ENCODE peak calls at places on chromosomes 11 and 22, in ten cellular contexts. A, E, W, Q, J, C, G, D, X and M are unnamed samples.

GRCh38 chr11:96464695-96465307 is 75.0 kb downstream of the JRKL start:
- DNase-seq in J (peak; percentile 66), A (peak; percentile 81), Q (peak; percentile 80), G (peak; percentile 89), X (no peak), D (no peak), C (peak; percentile 87), E (peak; percentile 94), W (no peak), M (no peak)

GRCh38 chr22:32543020-32543357 is 68.4 kb downstream of the FBXO7 start:
- DNase-seq in W (no peak), A (no peak), G (no peak), X (no peak), Q (no peak), D (no peak), J (no peak), C (no peak), E (no peak), M (no peak)

GRCh38 chr11:100467821-100468508 is 219.1 kb upstream of the ARHGAP42 start:
- DNase-seq in D (no peak), E (no peak), X (no peak), J (peak; percentile 9), A (no peak), C (no peak), G (no peak), W (no peak), Q (no peak), M (no peak)

GRCh38 chr11:9719949-9720646 is 56.2 kb downstream of the SWAP70 start:
- DNase-seq in X (no peak), C (peak; percentile 25), Q (no peak), D (no peak), G (no peak), A (no peak), W (no peak), J (peak; percentile 37), E (no peak), M (no peak)

GRCh38 chr11:130403301-130403804 is 25.1 kb downstream of the ADAMTS8 start:
- DNase-seq in J (no peak), C (peak; percentile 92), W (no peak), D (peak; percentile 29), A (peak; percentile 87), Q (peak; percentile 97), G (peak; percentile 88), E (peak; percentile 51), X (no peak), M (no peak)

GRCh38 chr22:30874431-30875370 is 93.9 kb downstream of the MORC2 start:
- DNase-seq in D (no peak), A (no peak), E (no peak), W (no peak), J (no peak), Q (no peak), X (no peak), G (no peak), C (no peak), M (no peak)

GRCh38 chr11:29243616-29244015 is 773.2 kb downstream of the KCNA4 start:
- DNase-seq in X (no peak), W (no peak), J (no peak), G (no peak), C (peak; percentile 10), D (no peak), E (no peak), Q (no peak), A (no peak), M (no peak)

GRCh38 chr11:74570266-74571061 is 21.9 kb upstream of the POLD3 start:
- DNase-seq in D (peak; percentile 53), E (peak; percentile 75), C (peak; percentile 77), A (peak; percentile 38), Q (peak; percentile 52), J (peak; percentile 66), X (no peak), G (peak; percentile 54), W (no peak), M (no peak)

GRCh38 chr22:20887375-20887774 is 28.6 kb downstream of the SNAP29 start:
- DNase-seq in C (no peak), A (no peak), E (no peak), X (peak; percentile 18), G (no peak), W (no peak), D (no peak), Q (no peak), J (no peak), M (no peak)

GRCh38 chr11:116548286-116548685 is 224.5 kb downstream of the BUD13 start:
- DNase-seq in X (no peak), C (no peak), E (no peak), A (no peak), Q (no peak), G (no peak), D (no peak), W (no peak), J (no peak), M (no peak)

GRCh38 chr11:116557261-116557660 is 215.5 kb downstream of the BUD13 start:
- DNase-seq in A (no peak), G (no peak), W (no peak), C (no peak), X (no peak), E (no peak), J (no peak), Q (peak; percentile 27), D (no peak), M (no peak)

GRCh38 chr11:116556483-116556882 is 216.3 kb downstream of the BUD13 start:
- DNase-seq in A (no peak), Q (no peak), E (no peak), G (no peak), J (no peak), C (no peak), W (no peak), X (no peak), D (no peak), M (no peak)

GRCh38 chr11:116558504-116559252 is 214.1 kb downstream of the BUD13 start:
- DNase-seq in Q (peak; percentile 32), C (peak; percentile 34), W (no peak), J (no peak), X (peak; percentile 32), A (peak; percentile 13), G (no peak), E (no peak), D (no peak), M (no peak)

GRCh38 chr11:116553482-116553881 is 219.3 kb downstream of the BUD13 start:
- DNase-seq in D (no peak), G (no peak), X (no peak), A (no peak), J (no peak), Q (no peak), W (no peak), E (no peak), C (no peak), M (no peak)
- TF ChIP-seq CTCF in D (no peak), G (no peak), X (no peak), A (no peak), J (no peak), Q (no peak), W (no peak), E (peak; percentile 56), C (no peak), M (no peak)

GRCh38 chr11:128204898-128205297 is 382.5 kb downstream of the ETS1 start:
- DNase-seq in W (no peak), J (no peak), E (no peak), C (no peak), A (no peak), Q (no peak), X (no peak), G (no peak), D (no peak), M (no peak)
- TF ChIP-seq CTCF in W (no peak), J (no peak), E (no peak), C (peak; percentile 8), A (no peak), Q (no peak), X (no peak), G (no peak), D (no peak), M (peak; percentile 62)

GRCh38 chr11:27207025-27207650 is 155.9 kb downstream of the CCDC34 start:
- DNase-seq in G (no peak), W (no peak), C (no peak), D (no peak), J (no peak), X (no peak), A (peak; percentile 42), Q (no peak), E (no peak), M (no peak)

GRCh38 chr11:27205779-27206549 is 157.1 kb downstream of the CCDC34 start:
- DNase-seq in C (no peak), D (no peak), A (no peak), G (no peak), E (no peak), J (no peak), W (no peak), Q (no peak), X (no peak), M (no peak)

GRCh38 chr11:27205269-27205668 is 157.7 kb downstream of the CCDC34 start:
- DNase-seq in Q (no peak), G (no peak), D (no peak), A (no peak), C (no peak), X (no peak), E (no peak), J (no peak), W (no peak), M (no peak)

GRCh38 chr11:27203077-27203476 is 159.9 kb downstream of the CCDC34 start:
- DNase-seq in J (no peak), G (no peak), D (no peak), W (no peak), Q (no peak), C (no peak), E (no peak), A (no peak), X (no peak), M (no peak)

GRCh38 chr11:27204527-27204926 is 158.5 kb downstream of the CCDC34 start:
- DNase-seq in Q (peak; percentile 42), W (no peak), E (peak; percentile 56), J (peak; percentile 25), G (no peak), C (peak; percentile 52), D (no peak), X (no peak), A (no peak), M (no peak)
- TF ChIP-seq CTCF in Q (peak; percentile 59), W (no peak), E (peak; percentile 84), J (peak; percentile 23), G (no peak), C (peak; percentile 55), D (no peak), X (peak; percentile 32), A (peak; percentile 58), M (no peak)

DNA sequence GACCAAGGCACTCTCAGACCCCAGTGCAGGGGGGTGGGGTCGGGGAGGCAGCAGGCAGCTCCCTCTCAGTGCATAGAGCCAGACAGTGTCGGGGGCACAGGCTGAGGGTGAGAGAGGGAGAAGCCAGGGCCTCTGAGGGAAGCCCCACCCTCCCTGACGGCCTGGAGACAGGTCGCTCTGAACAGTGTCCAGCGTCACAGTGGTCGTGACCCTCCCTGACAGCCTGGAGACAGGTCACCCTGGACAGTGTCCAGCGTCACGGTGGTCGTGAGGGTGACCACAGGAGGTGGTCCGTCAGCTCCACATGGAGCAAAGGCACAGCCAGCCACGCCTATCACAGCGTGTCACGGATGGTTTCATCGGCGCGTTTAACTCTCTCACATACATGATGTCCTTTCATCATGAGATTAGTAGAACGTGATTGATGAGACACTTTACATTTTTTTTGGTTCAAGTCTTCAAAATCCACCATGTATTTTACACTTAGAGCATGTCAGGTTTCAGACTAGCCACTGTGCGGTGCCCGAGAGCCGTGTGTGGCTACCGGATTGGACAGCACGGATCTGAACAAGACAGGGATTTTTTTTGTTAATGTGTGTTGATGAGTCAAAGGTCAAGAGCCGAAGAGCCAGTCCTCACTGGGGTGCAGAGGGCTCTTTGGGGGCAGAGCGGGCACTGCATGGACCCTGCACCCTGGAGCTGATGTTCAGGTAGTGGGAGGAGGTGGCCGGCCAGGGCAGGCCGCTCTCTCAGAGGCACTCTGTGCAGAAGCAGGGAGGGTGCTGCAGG is 23.9 kb upstream of the PANX2 start:
- DNase-seq in W (no peak), J (no peak), Q (peak; percentile 83), G (peak; percentile 80), E (no peak), X (peak; percentile 83), D (peak; percentile 76), C (peak; percentile 82), A (peak; percentile 53), M (no peak)
- TF ChIP-seq CTCF in W (peak; percentile 72), J (no peak), Q (peak; percentile 100), G (peak; percentile 99), E (peak; percentile 28), X (peak; percentile 87), D (peak; percentile 84), C (peak; percentile 99), A (peak; percentile 88), M (no peak)